ENCODE peak calls at places on chromosomes 3 and 15, in five cellular contexts. One of them, this sample, is unnamed. For H3K27me3, the result is how much of the 10 kb centered on the place peaks cover.

GRCh38 chr3:156705761-156706631 is 31.6 kb downstream of the TIPARP start:
- DNase-seq in naive thymus-derived CD4-positive, alpha-beta T cell: no peak
- DNase-seq in tibial artery: no peak
- DNase-seq in esophagus squamous epithelium: no peak
- DNase-seq in adrenal gland: no peak
- DNase-seq in this sample: no peak

GRCh38 chr3:31522152-31522551 is 10.6 kb upstream of the STT3B start:
- DNase-seq in esophagus squamous epithelium: no peak
- DNase-seq in adrenal gland: no peak
- DNase-seq in tibial artery: no peak
- DNase-seq in naive thymus-derived CD4-positive, alpha-beta T cell: no peak
- DNase-seq in this sample: no peak

GRCh38 chr15:36484038-36484778 is 95.2 kb upstream of the CDIN1 start:
- DNase-seq in tibial artery: no peak
- DNase-seq in naive thymus-derived CD4-positive, alpha-beta T cell: no peak
- DNase-seq in esophagus squamous epithelium: no peak
- DNase-seq in adrenal gland: no peak
- DNase-seq in this sample: no peak

GRCh38 chr15:52076889-52077781 is 35.4 kb downstream of the BCL2L10 start:
- DNase-seq in adrenal gland: peak
- DNase-seq in esophagus squamous epithelium: no peak
- DNase-seq in naive thymus-derived CD4-positive, alpha-beta T cell: no peak
- DNase-seq in tibial artery: no peak
- DNase-seq in this sample: no peak

GRCh38 chr15:85580914-85581313 is 200.5 kb downstream of the AKAP13 start:
- DNase-seq in adrenal gland: peak
- DNase-seq in tibial artery: no peak
- DNase-seq in naive thymus-derived CD4-positive, alpha-beta T cell: peak
- DNase-seq in esophagus squamous epithelium: no peak
- DNase-seq in this sample: peak

GRCh38 chr15:98967096-98967495 is 40.5 kb downstream of the PGPEP1L start:
- DNase-seq in adrenal gland: no peak
- DNase-seq in tibial artery: no peak
- DNase-seq in naive thymus-derived CD4-positive, alpha-beta T cell: no peak
- DNase-seq in esophagus squamous epithelium: no peak
- DNase-seq in this sample: no peak

GRCh38 chr3:195768831-195769303 is 42.9 kb downstream of the MUC4 start:
- DNase-seq in naive thymus-derived CD4-positive, alpha-beta T cell: peak
- DNase-seq in adrenal gland: no peak
- DNase-seq in esophagus squamous epithelium: no peak
- DNase-seq in tibial artery: no peak
- DNase-seq in this sample: peak

GRCh38 chr3:49899815-49900214 is 3.9 kb downstream of the MST1R start:
- DNase-seq in esophagus squamous epithelium: no peak
- DNase-seq in adrenal gland: peak
- DNase-seq in naive thymus-derived CD4-positive, alpha-beta T cell: no peak
- DNase-seq in tibial artery: no peak
- DNase-seq in this sample: no peak

GRCh38 chr3:109643590-109643989 is 306.2 kb upstream of the DPPA4 start:
- DNase-seq in naive thymus-derived CD4-positive, alpha-beta T cell: no peak
- DNase-seq in adrenal gland: peak
- DNase-seq in esophagus squamous epithelium: no peak
- DNase-seq in tibial artery: no peak
- DNase-seq in this sample: no peak

GRCh38 chr15:95957854-95958253 is 372.6 kb upstream of the NR2F2 start:
- DNase-seq in tibial artery: no peak
- DNase-seq in naive thymus-derived CD4-positive, alpha-beta T cell: no peak
- DNase-seq in esophagus squamous epithelium: no peak
- DNase-seq in adrenal gland: no peak
- DNase-seq in this sample: no peak

GRCh38 chr3:24829011-24829581 is 334.4 kb upstream of the THRB start:
- DNase-seq in naive thymus-derived CD4-positive, alpha-beta T cell: no peak
- DNase-seq in esophagus squamous epithelium: no peak
- DNase-seq in adrenal gland: peak
- DNase-seq in tibial artery: peak
- DNase-seq in this sample: peak

GRCh38 chr3:170419301-170420087 is 826 bp downstream of the CLDN11 start:
- DNase-seq in naive thymus-derived CD4-positive, alpha-beta T cell: no peak
- DNase-seq in tibial artery: no peak
- DNase-seq in adrenal gland: peak
- DNase-seq in esophagus squamous epithelium: no peak
- DNase-seq in this sample: no peak

GRCh38 chr3:42696356-42697301 is 6.0 kb downstream of the HHATL start:
- DNase-seq in tibial artery: peak
- DNase-seq in naive thymus-derived CD4-positive, alpha-beta T cell: no peak
- DNase-seq in adrenal gland: no peak
- DNase-seq in esophagus squamous epithelium: no peak
- DNase-seq in this sample: peak

GRCh38 chr3:155334897-155335883 is 41.7 kb upstream of the STRIT1 start:
- DNase-seq in adrenal gland: peak
- DNase-seq in naive thymus-derived CD4-positive, alpha-beta T cell: peak
- DNase-seq in esophagus squamous epithelium: no peak
- DNase-seq in tibial artery: no peak
- DNase-seq in this sample: no peak

GRCh38 chr3:94862703-94863102 is 799.8 kb downstream of the NSUN3 start:
- DNase-seq in naive thymus-derived CD4-positive, alpha-beta T cell: no peak
- DNase-seq in esophagus squamous epithelium: no peak
- DNase-seq in tibial artery: no peak
- DNase-seq in adrenal gland: peak
- DNase-seq in this sample: no peak

GRCh38 chr15:48602358-48603122 is 43.0 kb downstream of the FBN1 start:
- DNase-seq in naive thymus-derived CD4-positive, alpha-beta T cell: no peak
- DNase-seq in esophagus squamous epithelium: no peak
- DNase-seq in adrenal gland: no peak
- DNase-seq in tibial artery: no peak
- DNase-seq in this sample: no peak

GRCh38 chr15:76993114-76993715 is 1.7 kb upstream of the PSTPIP1 start:
- DNase-seq in adrenal gland: no peak
- DNase-seq in naive thymus-derived CD4-positive, alpha-beta T cell: no peak
- DNase-seq in esophagus squamous epithelium: no peak
- DNase-seq in tibial artery: peak
- DNase-seq in this sample: peak

GRCh38 chr15:90701880-90702630 is 15.1 kb upstream of the BLM start:
- DNase-seq in esophagus squamous epithelium: no peak
- DNase-seq in tibial artery: no peak
- DNase-seq in naive thymus-derived CD4-positive, alpha-beta T cell: no peak
- DNase-seq in adrenal gland: peak
- DNase-seq in this sample: peak

GRCh38 chr15:56963719-56964118 is 45.3 kb downstream of the TCF12 start:
- DNase-seq in tibial artery: no peak
- DNase-seq in naive thymus-derived CD4-positive, alpha-beta T cell: peak
- DNase-seq in esophagus squamous epithelium: no peak
- DNase-seq in adrenal gland: no peak
- DNase-seq in this sample: no peak

GRCh38 chr3:159897331-159898075 is 91.1 kb upstream of the IL12A start:
- DNase-seq in adrenal gland: peak
- DNase-seq in tibial artery: no peak
- DNase-seq in esophagus squamous epithelium: no peak
- DNase-seq in naive thymus-derived CD4-positive, alpha-beta T cell: no peak
- DNase-seq in this sample: no peak

GRCh38 chr3:72492240-72492639 is 356.0 kb downstream of the SHQ1 start:
- DNase-seq in esophagus squamous epithelium: no peak
- DNase-seq in tibial artery: peak
- DNase-seq in adrenal gland: peak
- DNase-seq in naive thymus-derived CD4-positive, alpha-beta T cell: no peak
- DNase-seq in this sample: peak

GRCh38 chr3:50057756-50058155 is 31.0 kb upstream of the RBM5 start:
- DNase-seq in esophagus squamous epithelium: no peak
- DNase-seq in adrenal gland: no peak
- DNase-seq in naive thymus-derived CD4-positive, alpha-beta T cell: no peak
- DNase-seq in tibial artery: no peak
- DNase-seq in this sample: no peak

GRCh38 chr3:16494906-16495580 is 18.5 kb downstream of the RFTN1 start:
- DNase-seq in adrenal gland: no peak
- DNase-seq in tibial artery: no peak
- DNase-seq in esophagus squamous epithelium: no peak
- DNase-seq in naive thymus-derived CD4-positive, alpha-beta T cell: no peak
- DNase-seq in this sample: no peak

GRCh38 chr3:3636815-3637214 is 162.4 kb upstream of the LRRN1 start:
- DNase-seq in naive thymus-derived CD4-positive, alpha-beta T cell: no peak
- DNase-seq in tibial artery: no peak
- DNase-seq in esophagus squamous epithelium: no peak
- DNase-seq in adrenal gland: no peak
- DNase-seq in this sample: no peak

GRCh38 chr3:124083990-124084389 is 92.1 kb upstream of the ROPN1 start:
- DNase-seq in naive thymus-derived CD4-positive, alpha-beta T cell: no peak
- DNase-seq in tibial artery: no peak
- DNase-seq in adrenal gland: no peak
- DNase-seq in esophagus squamous epithelium: no peak
- DNase-seq in this sample: no peak

GRCh38 chr15:29812384-29812694 is 9.9 kb downstream of the TJP1 start:
- DNase-seq in naive thymus-derived CD4-positive, alpha-beta T cell: no peak
- DNase-seq in adrenal gland: no peak
- DNase-seq in esophagus squamous epithelium: no peak
- DNase-seq in tibial artery: no peak
- DNase-seq in this sample: no peak

GRCh38 chr3:171018151-171018935 is 8.2 kb downstream of the SLC2A2 start:
- DNase-seq in naive thymus-derived CD4-positive, alpha-beta T cell: no peak
- DNase-seq in esophagus squamous epithelium: no peak
- DNase-seq in adrenal gland: peak
- DNase-seq in tibial artery: no peak
- DNase-seq in this sample: no peak

GRCh38 chr15:67267951-67268941 is 13.7 kb downstream of the IQCH start:
- DNase-seq in naive thymus-derived CD4-positive, alpha-beta T cell: no peak
- DNase-seq in tibial artery: no peak
- DNase-seq in adrenal gland: no peak
- DNase-seq in esophagus squamous epithelium: no peak
- DNase-seq in this sample: no peak
- H3K27ac ChIP-seq in naive thymus-derived CD4-positive, alpha-beta T cell: no peak
- H3K27ac ChIP-seq in tibial artery: no peak
- H3K27ac ChIP-seq in adrenal gland: no peak
- H3K27ac ChIP-seq in esophagus squamous epithelium: no peak
- H3K27ac ChIP-seq in this sample: no peak

DNA sequence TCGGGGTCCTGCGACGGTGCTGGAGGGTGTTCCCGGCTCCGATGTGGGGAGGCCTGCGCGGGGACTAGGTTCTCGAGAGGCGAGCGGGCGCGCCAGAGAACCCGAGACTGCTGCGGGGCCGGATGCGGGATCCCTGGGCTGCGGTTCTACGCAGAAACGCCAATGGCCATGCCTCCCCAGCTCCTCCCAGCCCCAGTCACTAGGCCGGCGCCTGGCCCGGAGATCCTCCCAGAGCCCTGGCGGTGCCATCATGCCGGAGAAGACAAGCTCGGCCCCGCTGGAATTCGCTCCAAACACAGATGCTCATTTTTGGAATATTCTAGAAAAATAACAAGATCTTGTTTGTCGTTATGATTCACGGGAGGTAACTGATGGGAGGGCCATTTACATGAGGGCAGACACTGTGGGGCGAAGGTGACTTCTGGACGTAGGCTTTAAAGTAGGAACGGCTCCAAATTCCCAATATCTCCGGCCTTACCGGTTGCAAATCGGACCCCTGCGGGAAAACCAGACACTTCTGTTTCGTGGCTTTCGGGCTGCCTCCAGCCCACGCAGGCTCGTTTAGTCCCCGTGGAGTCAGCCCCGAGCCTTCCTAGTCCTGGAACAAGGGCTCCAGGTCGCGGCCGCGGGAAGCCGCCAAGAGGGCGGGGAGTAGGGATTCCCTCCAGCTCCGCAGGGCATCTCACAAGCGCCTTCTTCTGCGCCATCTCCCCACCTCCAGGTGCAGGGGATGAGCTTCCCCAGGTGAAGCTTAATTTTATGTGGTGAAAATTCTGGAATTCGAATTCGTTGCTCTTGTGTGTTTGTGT is 74.8 kb upstream of the POLG start:
- DNase-seq in adrenal gland: no peak
- DNase-seq in esophagus squamous epithelium: no peak
- DNase-seq in tibial artery: no peak
- DNase-seq in naive thymus-derived CD4-positive, alpha-beta T cell: no peak
- DNase-seq in this sample: no peak
- H3K27me3 ChIP-seq in adrenal gland: half or more
- H3K27me3 ChIP-seq in esophagus squamous epithelium: under half
- H3K27me3 ChIP-seq in tibial artery: under half
- H3K27me3 ChIP-seq in naive thymus-derived CD4-positive, alpha-beta T cell: under half
- H3K27me3 ChIP-seq in this sample: under half

GRCh38 chr3:12991861-12992281 is 81.4 kb downstream of the IQSEC1 start:
- DNase-seq in adrenal gland: peak
- DNase-seq in esophagus squamous epithelium: no peak
- DNase-seq in tibial artery: no peak
- DNase-seq in naive thymus-derived CD4-positive, alpha-beta T cell: no peak
- DNase-seq in this sample: peak

GRCh38 chr3:12992629-12993021 is 80.6 kb downstream of the IQSEC1 start:
- DNase-seq in adrenal gland: peak
- DNase-seq in esophagus squamous epithelium: no peak
- DNase-seq in tibial artery: no peak
- DNase-seq in naive thymus-derived CD4-positive, alpha-beta T cell: no peak
- DNase-seq in this sample: peak

GRCh38 chr3:12993623-12994356 is 79.4 kb downstream of the IQSEC1 start:
- DNase-seq in tibial artery: no peak
- DNase-seq in esophagus squamous epithelium: no peak
- DNase-seq in adrenal gland: peak
- DNase-seq in naive thymus-derived CD4-positive, alpha-beta T cell: peak
- DNase-seq in this sample: peak

GRCh38 chr3:12994357-12994606 is 78.9 kb downstream of the IQSEC1 start:
- DNase-seq in adrenal gland: peak
- DNase-seq in naive thymus-derived CD4-positive, alpha-beta T cell: no peak
- DNase-seq in tibial artery: peak
- DNase-seq in esophagus squamous epithelium: no peak
- DNase-seq in this sample: peak

GRCh38 chr3:12993022-12993622 is 80.1 kb downstream of the IQSEC1 start:
- DNase-seq in tibial artery: no peak
- DNase-seq in naive thymus-derived CD4-positive, alpha-beta T cell: no peak
- DNase-seq in adrenal gland: peak
- DNase-seq in esophagus squamous epithelium: no peak
- DNase-seq in this sample: peak
- H3K27ac ChIP-seq in tibial artery: peak
- H3K27ac ChIP-seq in naive thymus-derived CD4-positive, alpha-beta T cell: peak
- H3K27ac ChIP-seq in adrenal gland: peak
- H3K27ac ChIP-seq in esophagus squamous epithelium: peak
- H3K27ac ChIP-seq in this sample: no peak

DNA sequence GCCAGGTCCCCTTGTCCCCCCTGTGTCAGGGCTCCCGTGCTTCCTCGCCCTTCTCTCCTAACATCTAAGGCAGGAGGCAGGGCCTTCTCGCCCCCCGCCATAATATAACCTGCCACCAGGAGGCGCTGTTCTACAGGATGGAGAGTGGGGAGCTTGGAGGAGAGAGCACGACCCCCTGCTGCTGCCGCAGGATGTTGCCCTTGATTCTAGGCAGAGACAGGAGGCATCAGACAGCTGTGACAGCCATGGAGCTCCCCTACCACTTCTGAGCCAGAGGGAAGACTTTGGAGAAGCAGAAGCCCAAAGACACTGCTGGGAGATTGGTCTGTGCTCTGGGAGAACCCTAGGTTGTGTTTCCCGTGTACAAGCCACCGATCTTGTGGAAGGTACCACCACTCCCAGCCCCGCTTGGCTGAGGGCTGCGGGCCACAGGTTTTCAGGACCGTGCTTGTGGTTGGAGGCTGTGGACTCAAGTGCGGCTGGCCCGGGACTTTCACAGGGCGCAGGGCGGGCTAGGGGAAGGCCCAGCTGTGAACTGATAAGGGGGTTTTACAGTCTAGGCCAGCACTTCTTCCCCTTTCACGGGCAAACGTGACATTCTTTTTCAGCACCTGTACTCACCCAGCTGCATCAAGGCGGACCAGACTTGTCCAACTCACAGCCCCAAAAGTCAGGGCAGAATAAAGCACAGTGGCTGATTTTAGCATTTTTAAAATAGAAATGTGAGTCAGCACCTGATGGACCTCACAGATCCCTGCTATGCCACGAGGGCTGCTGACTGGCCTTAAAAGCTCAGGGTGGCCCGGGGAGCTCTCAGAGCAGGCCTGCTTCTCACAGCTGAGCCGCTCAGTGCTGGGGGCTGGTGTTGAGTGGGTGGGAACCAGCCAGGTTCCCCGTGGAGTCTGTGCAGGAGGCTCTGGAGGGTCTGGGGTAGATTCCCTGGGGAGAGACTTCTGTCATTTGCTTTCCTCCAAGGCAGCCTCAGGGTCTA is 2.6 kb upstream of the TIGIT start:
- DNase-seq in esophagus squamous epithelium: peak
- DNase-seq in tibial artery: no peak
- DNase-seq in naive thymus-derived CD4-positive, alpha-beta T cell: peak
- DNase-seq in adrenal gland: peak
- DNase-seq in this sample: peak
- H3K27me3 ChIP-seq in esophagus squamous epithelium: under half
- H3K27me3 ChIP-seq in tibial artery: under half
- H3K27me3 ChIP-seq in naive thymus-derived CD4-positive, alpha-beta T cell: under half
- H3K27me3 ChIP-seq in adrenal gland: under half
- H3K27me3 ChIP-seq in this sample: under half

This sample was measured in aorta.